ENCODE peak calls at places on chromosomes 16 and 17, in nine cellular contexts. D, K, E, G, X, H, P, I and A are unnamed samples.

GRCh38 chr16:85139888-85140339 is 27.6 kb upstream of the CIBAR2 start:
- DNase-seq in D (no peak), K (no peak), E (no peak), G (no peak), X (no peak), H (no peak), P (no peak), I (no peak), A (no peak)

GRCh38 chr16:22719945-22720344 is 94.0 kb upstream of the HS3ST2 start:
- DNase-seq in D (no peak), K (no peak), E (no peak), G (peak; percentile 12), X (no peak), H (no peak), P (no peak), I (no peak), A (no peak)

GRCh38 chr16:70805787-70806186 is 4.8 kb upstream of the VAC14 start:
- DNase-seq in D (peak; percentile 25), K (peak; percentile 85), E (no peak), G (peak; percentile 18), X (no peak), H (no peak), P (no peak), I (no peak), A (no peak)

GRCh38 chr17:31475378-31476162 is 84.1 kb downstream of the RAB11FIP4 start:
- DNase-seq in D (no peak), K (no peak), E (no peak), G (no peak), X (no peak), H (no peak), P (no peak), I (no peak), A (no peak)

GRCh38 chr16:19896951-19897350 is 12.3 kb upstream of the GPRC5B start:
- DNase-seq in D (no peak), K (no peak), E (no peak), G (no peak), X (no peak), H (no peak), P (no peak), I (no peak), A (no peak)

GRCh38 chr17:34156741-34157589 is 98.1 kb upstream of the CCL2 start:
- DNase-seq in D (no peak), K (peak; percentile 11), E (peak; percentile 75), G (no peak), X (no peak), H (no peak), P (no peak), I (no peak), A (peak; percentile 35)

GRCh38 chr17:42049834-42050359 is 504 bp downstream of the C17orf113 start:
- DNase-seq in D (no peak), K (no peak), E (no peak), G (no peak), X (no peak), H (peak; percentile 10), P (no peak), I (no peak), A (no peak)

GRCh38 chr17:43547659-43548256 is 1.6 kb upstream of the ETV4 start:
- DNase-seq in D (no peak), K (no peak), E (no peak), G (no peak), X (no peak), H (no peak), P (no peak), I (no peak), A (no peak)

GRCh38 chr16:88012360-88012759 is 61.1 kb downstream of the BANP start:
- DNase-seq in D (no peak), K (no peak), E (no peak), G (no peak), X (no peak), H (no peak), P (no peak), I (no peak), A (no peak)

GRCh38 chr16:89067677-89068076 is 26.0 kb upstream of the ACSF3 start:
- DNase-seq in D (no peak), K (no peak), E (no peak), G (peak; percentile 4), X (no peak), H (no peak), P (no peak), I (no peak), A (no peak)

GRCh38 chr17:27993161-27993695 is 49.2 kb upstream of the NLK start:
- DNase-seq in D (no peak), K (no peak), E (no peak), G (no peak), X (no peak), H (no peak), P (no peak), I (no peak), A (no peak)

GRCh38 chr17:72887322-72887721 is 205.2 kb downstream of the SLC39A11 start:
- DNase-seq in D (no peak), K (no peak), E (no peak), G (no peak), X (no peak), H (no peak), P (no peak), I (no peak), A (no peak)

GRCh38 chr17:35849469-35850348 is 19.0 kb downstream of the HEATR9 start:
- DNase-seq in D (peak; percentile 77), K (peak; percentile 67), E (peak; percentile 80), G (peak; percentile 58), X (peak; percentile 79), H (peak; percentile 86), P (peak; percentile 13), I (peak; percentile 85), A (peak; percentile 48)

GRCh38 chr16:3879887-3880564 is 487 bp downstream of the CREBBP start:
- DNase-seq in D (peak; percentile 58), K (peak; percentile 86), E (peak; percentile 82), G (peak; percentile 47), X (peak; percentile 35), H (peak; percentile 58), P (no peak), I (peak; percentile 54), A (no peak)

GRCh38 chr17:7848131-7848579 is 6.7 kb upstream of the TMEM88 start:
- DNase-seq in D (no peak), K (no peak), E (no peak), G (no peak), X (no peak), H (no peak), P (no peak), I (no peak), A (no peak)

GRCh38 chr16:80058236-80058635 is 457.7 kb upstream of the MAF start:
- DNase-seq in D (peak; percentile 10), K (no peak), E (no peak), G (no peak), X (no peak), H (no peak), P (no peak), I (no peak), A (no peak)

GRCh38 chr16:15507299-15507958 is 73.0 kb downstream of the BMERB1 start:
- DNase-seq in D (peak; percentile 31), K (peak; percentile 90), E (no peak), G (no peak), X (no peak), H (no peak), P (no peak), I (peak; percentile 37), A (no peak)

GRCh38 chr16:84379008-84379730 is 10.8 kb downstream of the ATP2C2 start:
- DNase-seq in D (no peak), K (no peak), E (no peak), G (no peak), X (no peak), H (no peak), P (no peak), I (peak; percentile 39), A (no peak)

GRCh38 chr16:30983289-30983889 is 1.6 kb upstream of the HSD3B7 start:
- DNase-seq in D (no peak), K (peak; percentile 34), E (no peak), G (no peak), X (no peak), H (no peak), P (no peak), I (no peak), A (no peak)
- H3K27ac ChIP-seq in D (no peak overlapping the region), K (peak overlapping the region; percentile 80), E (no peak overlapping the region), G (no peak overlapping the region), X (no peak overlapping the region), H (no peak overlapping the region), P (no peak overlapping the region), I (no peak overlapping the region), A (no peak overlapping the region)

DNA sequence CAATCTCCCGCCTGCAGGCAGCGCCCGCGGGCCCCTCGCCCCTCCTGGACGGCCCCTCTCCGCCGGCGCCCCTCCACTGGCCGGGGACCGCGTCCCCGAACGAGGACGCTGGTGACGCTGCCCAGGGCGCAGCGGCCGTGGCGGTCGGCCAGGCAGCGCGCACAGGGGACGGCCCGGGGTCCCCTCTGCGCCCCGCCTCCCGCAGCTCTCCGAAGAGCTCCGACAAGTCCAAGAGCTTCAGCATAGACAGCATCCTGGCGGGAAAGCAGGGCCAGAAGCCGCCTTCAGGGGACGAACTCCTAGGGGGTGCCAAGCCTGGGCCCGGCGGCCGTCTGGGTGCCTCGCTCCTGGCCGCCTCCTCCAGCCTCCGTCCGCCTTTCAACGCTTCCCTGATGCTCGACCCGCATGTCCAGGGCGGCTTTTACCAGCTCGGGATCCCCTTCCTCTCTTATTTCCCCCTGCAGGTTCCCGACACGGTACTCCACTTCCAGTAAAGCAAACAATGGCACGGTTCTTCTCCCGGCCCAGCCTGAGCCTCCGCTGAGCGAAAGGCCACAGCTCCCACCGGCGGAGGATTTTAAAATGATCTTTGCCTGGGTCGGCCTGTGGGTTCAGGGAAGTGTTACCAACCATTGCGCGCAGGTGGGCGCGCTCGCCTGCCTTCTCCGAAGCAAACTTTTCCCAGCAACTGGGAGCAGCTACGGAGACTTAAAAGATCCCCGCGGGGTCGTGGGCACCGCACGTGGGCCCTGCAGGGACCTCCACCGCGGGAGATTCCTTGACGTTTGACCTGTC is 1.1 kb downstream of the FOXL1 start:
- DNase-seq in D (no peak), K (peak; percentile 66), E (peak; percentile 53), G (no peak), X (no peak), H (no peak), P (no peak), I (peak; percentile 29), A (no peak)
- H3K9ac ChIP-seq in D (peak overlapping the region; percentile 83), K (peak overlapping the region; percentile 84), E (no peak overlapping the region), G (no peak overlapping the region), X (no peak overlapping the region), H (no peak overlapping the region), P (no peak overlapping the region), I (no peak overlapping the region), A (no peak overlapping the region)

DNA sequence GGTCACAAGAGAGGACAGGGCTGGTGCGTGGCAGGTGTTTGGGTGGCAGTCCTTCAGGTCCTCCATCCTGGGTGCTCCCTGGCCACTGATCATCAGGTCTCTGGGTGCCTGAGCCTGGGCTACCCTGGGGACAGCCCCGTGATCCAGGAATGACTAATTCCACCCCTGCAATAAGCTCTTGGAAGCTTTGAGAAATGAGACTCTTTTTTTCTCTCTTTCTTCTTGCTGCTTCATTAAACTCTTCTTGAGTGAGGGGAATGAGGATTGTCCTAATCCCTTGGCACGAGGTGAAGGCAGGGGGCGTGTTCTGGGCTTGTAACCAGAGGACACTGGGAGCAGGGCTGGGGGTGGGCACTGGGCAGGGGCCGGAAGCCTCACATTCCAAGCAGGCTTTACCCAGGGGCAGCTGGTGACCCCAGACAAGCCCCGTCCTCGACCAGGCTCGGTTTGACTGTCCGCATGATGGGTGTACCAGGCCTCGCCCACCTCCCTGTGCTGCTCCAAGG is 21.3 kb upstream of the SPNS2 start:
- DNase-seq in D (no peak), K (peak; percentile 34), E (peak; percentile 86), G (no peak), X (no peak), H (no peak), P (no peak), I (no peak), A (no peak)
- H3K27ac ChIP-seq in D (no peak overlapping the region), K (no peak overlapping the region), E (no peak overlapping the region), G (no peak overlapping the region), X (no peak overlapping the region), H (peak overlapping the region; percentile 99), P (no peak overlapping the region), I (no peak overlapping the region), A (peak overlapping the region; percentile 66)

GRCh38 chr17:8904201-8904600 is 36.7 kb upstream of the PIK3R6 start:
- DNase-seq in D (no peak), K (no peak), E (no peak), G (no peak), X (peak; percentile 24), H (no peak), P (no peak), I (no peak), A (no peak)
- H3K9ac ChIP-seq in D (no peak overlapping the region), K (no peak overlapping the region), E (no peak overlapping the region), G (no peak overlapping the region), X (no peak overlapping the region), H (no peak overlapping the region), P (no peak overlapping the region), I (no peak overlapping the region), A (no peak overlapping the region)